ENCODE peak calls at places on chromosomes 3 and 15, in six cellular contexts. Z is psoas muscle; B is GM13976; X is upper lobe of right lung; L is HCT116; O is CD4-positive, alpha-beta T cell. N is an unnamed sample.

GRCh38 chr15:66864086-66864830 is 162.2 kb downstream of the SMAD6 start:
- DNase-seq in Z (no peak), B (no peak), X (no peak), L (no peak), O (no peak), N (no peak)

GRCh38 chr15:64067564-64068030 is 21.3 kb upstream of the DAPK2 start:
- DNase-seq in Z (peak), B (peak), X (no peak), L (no peak), O (peak), N (peak)

GRCh38 chr3:53269888-53270880 is 14.4 kb upstream of the TKT start:
- DNase-seq in Z (peak), B (no peak), X (peak), L (peak), O (no peak), N (peak)

GRCh38 chr3:1696654-1697275 is 401.9 kb upstream of the CNTN4 start:
- DNase-seq in Z (no peak), B (no peak), X (no peak), L (no peak), O (no peak), N (no peak)

GRCh38 chr3:40615110-40615915 is 90.6 kb downstream of the ZNF621 start:
- DNase-seq in Z (no peak), B (no peak), X (no peak), L (no peak), O (no peak), N (no peak)

GRCh38 chr15:78146437-78147154 is 2.6 kb upstream of the IDH3A start:
- DNase-seq in Z (no peak), B (no peak), X (no peak), L (no peak), O (no peak), N (no peak)

GRCh38 chr15:70535071-70535954 is 228.0 kb downstream of the UACA start:
- DNase-seq in Z (no peak), B (peak), X (no peak), L (no peak), O (peak), N (peak)

GRCh38 chr3:186526256-186526606 is 17.9 kb downstream of the CRYGS start:
- DNase-seq in Z (no peak), B (no peak), X (no peak), L (no peak), O (no peak), N (no peak)

GRCh38 chr3:127658234-127658633 is 14.5 kb upstream of the ABTB1 start:
- DNase-seq in Z (no peak), B (no peak), X (no peak), L (no peak), O (no peak), N (no peak)

GRCh38 chr3:120469440-120470415 is 18.9 kb upstream of the FSTL1 start:
- DNase-seq in Z (no peak), B (no peak), X (no peak), L (peak), O (no peak), N (no peak)

GRCh38 chr15:60358935-60359672 is 38.7 kb downstream of the ANXA2 start:
- DNase-seq in Z (no peak), B (no peak), X (no peak), L (no peak), O (no peak), N (no peak)

GRCh38 chr15:20386198-20386597 is 155.4 kb downstream of the GOLGA6L6 start:
- DNase-seq in Z (no peak), B (no peak), X (no peak), L (no peak), O (no peak), N (no peak)

GRCh38 chr15:50046159-50046558 is 72.9 kb downstream of the ATP8B4 start:
- DNase-seq in Z (no peak), B (no peak), X (no peak), L (no peak), O (no peak), N (no peak)

GRCh38 chr3:20352547-20353164 is 166.7 kb upstream of the SGO1 start:
- DNase-seq in Z (no peak), B (no peak), X (no peak), L (no peak), O (no peak), N (no peak)

GRCh38 chr15:89112341-89112971 is 24.2 kb downstream of the ABHD2 start:
- DNase-seq in Z (peak), B (peak), X (no peak), L (peak), O (no peak), N (peak)

GRCh38 chr3:173789530-173789929 is 392.0 kb downstream of the NLGN1 start:
- DNase-seq in Z (no peak), B (no peak), X (no peak), L (no peak), O (no peak), N (no peak)

GRCh38 chr3:182704926-182705325 is 88.4 kb upstream of the ATP11B start:
- DNase-seq in Z (no peak), B (no peak), X (no peak), L (peak), O (no peak), N (no peak)

GRCh38 chr3:128353991-128354687 is 112.6 kb downstream of the DNAJB8 start:
- DNase-seq in Z (peak), B (no peak), X (peak), L (no peak), O (no peak), N (no peak)

GRCh38 chr3:41363830-41364523 is 164.7 kb downstream of the CTNNB1 start:
- DNase-seq in Z (no peak), B (no peak), X (no peak), L (no peak), O (no peak), N (no peak)

GRCh38 chr15:76150971-76151598 is 91.3 kb downstream of the TMEM266 start:
- DNase-seq in Z (peak), B (peak), X (peak), L (peak), O (peak), N (peak)

GRCh38 chr3:190339130-190339529 is 16.9 kb upstream of the CLDN1 start:
- DNase-seq in Z (no peak), B (no peak), X (no peak), L (peak), O (no peak), N (peak)

GRCh38 chr15:47500823-47501222 is 216.5 kb upstream of the SEMA6D start:
- DNase-seq in Z (no peak), B (no peak), X (no peak), L (no peak), O (no peak), N (no peak)

DNA sequence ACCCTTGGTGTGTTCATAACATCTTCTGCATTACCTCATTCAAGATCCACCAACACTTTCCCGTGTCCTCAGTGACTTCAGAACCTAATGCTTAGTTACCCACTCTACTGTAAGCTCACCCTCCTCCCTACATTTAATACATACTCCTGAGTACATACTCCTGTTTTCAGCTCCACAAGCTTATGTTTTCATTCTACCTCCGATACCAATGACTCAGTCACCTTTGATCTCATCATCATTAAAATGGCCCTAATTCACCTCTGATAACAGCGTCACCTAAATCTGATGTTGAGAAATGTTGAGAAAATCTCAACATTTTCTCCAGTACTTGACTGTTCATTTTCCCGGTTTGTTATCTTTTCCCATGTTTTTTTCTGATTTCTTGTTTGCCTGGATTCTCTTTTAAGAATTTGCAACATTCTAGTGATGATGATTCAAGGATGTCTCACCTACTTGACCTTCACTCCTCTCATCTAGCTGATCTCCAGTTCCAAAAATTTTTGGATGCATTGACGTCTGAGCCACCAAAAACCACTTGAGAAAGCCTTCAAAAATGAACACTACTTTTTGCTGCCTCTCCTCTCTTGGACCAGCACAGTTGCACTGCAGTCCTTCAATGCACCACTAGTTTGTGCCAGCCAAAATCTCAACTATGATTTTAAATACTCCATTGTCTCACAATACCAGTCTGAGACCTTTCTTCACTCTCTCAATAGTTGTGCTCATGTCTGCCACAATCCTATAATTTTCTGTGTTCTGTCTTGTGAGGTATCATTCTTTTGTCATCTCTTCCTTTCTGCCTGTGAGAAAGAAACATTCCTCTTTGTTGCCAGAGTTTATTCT is 220.7 kb upstream of the SEMA6D start:
- DNase-seq in Z (no peak), B (no peak), X (no peak), L (no peak), O (no peak), N (no peak)
- TF ChIP-seq CTCF in Z (no peak), B (no peak), X (no peak), L (no peak), O (no peak), N (no peak)

GRCh38 chr3:52055537-52056351 is 627 bp downstream of the DUSP7 start:
- DNase-seq in Z (peak), B (peak), X (peak), L (no peak), O (peak), N (peak)

GRCh38 chr3:52051444-52051843 is 4.9 kb downstream of the DUSP7 start:
- DNase-seq in Z (no peak), B (no peak), X (no peak), L (no peak), O (no peak), N (no peak)

GRCh38 chr3:52054689-52055511 is 1.5 kb downstream of the DUSP7 start:
- DNase-seq in Z (no peak), B (no peak), X (no peak), L (no peak), O (no peak), N (no peak)

GRCh38 chr3:52052831-52053306 is 3.5 kb downstream of the DUSP7 start:
- DNase-seq in Z (peak), B (peak), X (peak), L (no peak), O (peak), N (peak)

DNA sequence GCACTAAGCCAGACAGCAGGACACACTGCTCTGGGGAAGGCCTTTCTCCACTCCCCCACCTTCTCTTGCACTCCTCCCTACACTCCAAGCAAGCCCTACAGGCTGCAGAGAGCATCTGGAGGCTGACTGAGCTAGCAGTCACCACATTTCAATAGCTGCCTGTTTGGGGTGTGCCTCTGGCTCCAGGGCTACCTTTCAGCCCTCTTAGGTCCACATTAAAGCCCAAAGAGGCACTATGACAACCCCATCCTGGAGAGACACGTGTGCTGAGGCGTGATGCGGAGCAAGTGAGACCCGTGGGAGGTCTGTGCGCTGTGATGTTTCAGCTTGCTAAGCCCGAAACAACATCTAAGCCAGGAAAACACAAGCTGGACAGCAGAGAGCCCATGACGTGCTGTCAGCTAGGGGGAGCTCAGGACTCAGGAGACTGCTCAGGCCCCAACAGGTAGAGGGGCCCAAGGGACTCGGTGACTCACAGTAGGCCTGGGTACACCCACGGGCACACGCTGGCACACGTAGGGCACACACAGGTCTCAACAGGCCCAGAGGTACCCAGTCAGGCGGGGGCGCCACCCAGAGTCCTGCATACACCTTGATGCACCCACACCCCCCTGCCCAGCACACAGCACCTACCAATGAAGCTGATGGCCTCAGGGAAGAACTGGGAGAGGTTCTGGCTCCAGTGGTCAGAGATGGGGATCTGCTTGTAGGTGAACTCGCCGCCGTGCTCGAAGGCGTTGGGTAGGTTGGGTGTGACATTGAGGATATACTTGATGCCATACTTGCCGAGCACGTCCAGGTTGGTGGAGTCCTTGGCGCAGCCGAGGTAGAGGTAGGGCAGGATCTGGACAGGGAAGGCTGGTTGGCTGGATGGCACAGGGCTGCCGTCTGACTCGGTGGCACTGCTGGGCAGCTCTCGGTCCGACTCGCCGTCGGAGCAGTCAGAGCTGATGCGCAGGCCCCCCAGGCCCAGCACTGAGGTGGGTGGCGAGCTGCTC is 2.8 kb downstream of the DUSP7 start:
- DNase-seq in Z (peak), B (peak), X (peak), L (no peak), O (peak), N (peak)
- TF ChIP-seq CTCF in Z (peak), B (peak), X (no peak), L (peak), O (no peak), N (peak)

DNA sequence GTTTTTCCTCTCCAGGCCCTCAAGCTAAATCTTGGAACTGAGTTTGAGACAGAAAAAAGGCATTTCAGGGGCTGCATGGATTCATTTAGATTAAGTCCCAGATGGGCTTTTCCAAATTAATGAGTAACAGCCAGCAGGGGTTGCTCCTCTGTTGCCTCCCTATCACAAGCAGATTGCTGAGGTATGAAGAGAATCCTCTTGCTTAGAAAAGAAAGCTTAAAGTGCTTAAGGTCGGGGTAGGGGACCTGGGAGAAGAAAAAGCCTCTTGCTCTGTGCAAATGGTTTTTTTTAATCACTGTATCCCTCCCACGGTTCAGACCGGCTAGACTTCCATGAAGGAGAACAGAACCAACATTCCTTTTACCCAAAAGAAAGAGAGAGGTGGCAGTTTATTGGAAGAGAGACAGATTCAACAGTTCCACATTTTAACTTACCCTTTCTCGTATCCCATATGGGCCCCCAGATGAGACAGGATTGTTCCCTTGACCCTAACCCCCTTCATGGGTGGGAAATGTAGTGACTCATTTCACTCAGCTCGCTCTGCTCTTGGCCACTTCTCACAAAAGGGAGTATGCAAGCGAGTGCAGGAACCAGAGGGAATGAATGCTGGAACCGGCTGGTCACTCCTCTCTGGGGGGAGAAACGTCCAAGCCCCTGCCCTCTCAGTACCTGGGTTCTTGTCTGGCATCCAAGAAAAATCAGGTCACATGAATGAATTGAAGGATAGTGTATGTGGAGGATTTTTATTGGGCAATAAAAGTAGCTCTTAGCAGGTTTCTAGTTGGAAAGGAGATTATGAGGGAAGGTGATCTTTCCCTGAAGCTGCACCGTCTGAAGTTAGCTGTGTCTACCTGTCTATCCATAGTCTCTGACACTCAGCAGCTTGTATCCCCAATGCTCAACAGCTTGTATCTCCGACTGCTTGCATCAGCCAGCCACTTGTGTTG is 745.2 kb downstream of the SI start:
- DNase-seq in Z (no peak), B (no peak), X (no peak), L (no peak), O (no peak), N (no peak)
- TF ChIP-seq CTCF in Z (no peak), B (no peak), X (no peak), L (no peak), O (no peak), N (no peak)

GRCh38 chr3:125594581-125595011 is 701 bp downstream of the OSBPL11 start:
- DNase-seq in Z (no peak), B (no peak), X (no peak), L (no peak), O (no peak), N (no peak)
- TF ChIP-seq CTCF in Z (no peak), B (no peak), X (no peak), L (no peak), O (no peak), N (no peak)

DNA sequence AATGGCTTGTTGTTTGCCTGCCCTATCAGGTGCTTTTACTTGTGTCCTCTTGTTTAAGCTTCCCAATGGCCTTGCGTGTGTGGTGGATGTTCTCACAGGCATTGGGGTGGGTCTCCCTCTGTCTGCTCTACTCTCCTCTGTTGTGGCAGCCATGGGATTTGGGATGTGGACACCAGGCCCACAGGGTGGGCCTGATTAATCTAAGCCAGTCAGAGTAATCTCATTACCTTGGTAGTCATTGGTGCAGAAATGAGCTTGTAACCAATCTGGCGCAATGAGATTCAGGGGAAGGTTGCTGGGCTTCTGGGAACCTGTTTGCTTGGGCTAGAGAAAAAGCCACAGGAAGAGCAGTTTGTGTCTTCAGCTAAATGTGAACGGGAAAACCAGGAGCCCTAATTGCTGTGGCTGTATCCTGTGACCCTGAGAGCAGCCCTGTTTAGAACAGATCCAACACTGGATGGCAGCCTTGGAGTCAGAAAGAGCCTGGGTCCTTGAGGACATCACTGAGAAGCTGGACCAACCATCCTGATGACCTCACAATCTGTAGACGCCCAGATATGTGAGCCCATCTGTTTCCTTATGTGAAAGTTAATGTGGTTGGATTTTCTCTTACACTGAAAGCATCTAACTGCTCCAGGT is 157.3 kb upstream of the UBE2E1 start:
- DNase-seq in Z (no peak), B (no peak), X (no peak), L (no peak), O (no peak), N (no peak)
- TF ChIP-seq CTCF in Z (no peak), B (no peak), X (no peak), L (peak), O (no peak), N (no peak)

GRCh38 chr3:15206662-15207576 is 873 bp downstream of the CAPN7 start:
- DNase-seq in Z (peak), B (peak), X (no peak), L (no peak), O (no peak), N (peak)

GRCh38 chr3:15204005-15204404 is 2.0 kb upstream of the CAPN7 start:
- DNase-seq in Z (no peak), B (no peak), X (no peak), L (no peak), O (no peak), N (no peak)

GRCh38 chr3:15207836-15208504 is 1.9 kb downstream of the CAPN7 start:
- DNase-seq in Z (no peak), B (no peak), X (no peak), L (no peak), O (no peak), N (no peak)

GRCh38 chr3:15205482-15205933 is 538 bp upstream of the CAPN7 start:
- DNase-seq in Z (no peak), B (no peak), X (no peak), L (no peak), O (no peak), N (no peak)

GRCh38 chr3:15205934-15206661 is at the start of gene CAPN7:
- DNase-seq in Z (peak), B (peak), X (peak), L (peak), O (peak), N (peak)
- TF ChIP-seq CTCF in Z (peak), B (peak), X (peak), L (peak), O (no peak), N (peak)